ENCODE peak calls at places on chromosomes 5 and 9, in seven cellular contexts. G is globus pallidus; C is A549; I is activated T-cell treated with anti-CD3 and anti-CD28 coated beads, Interleukin-2, amount 50 U/mL, for 24 hours; J is astrocyte of the spinal cord; K is progenitor cell of endocrine pancreas; M is activated naive CD4-positive, alpha-beta T cell treated with Interleukin-2 at 50 U/mL for 16 hours. X is an unnamed sample.

GRCh38 chr5:39461007-39461682 is 36.4 kb upstream of the DAB2 start:
- DNase-seq in M (no peak), I (no peak), K (no peak), C (no peak), J (no peak), G (peak; percentile 46), X (no peak)

GRCh38 chr9:37144762-37145161 is 24.4 kb downstream of the ZCCHC7 start:
- DNase-seq in I (no peak), J (peak; percentile 42), G (no peak), M (no peak), K (no peak), C (no peak), X (peak; percentile 41)

GRCh38 chr5:141914154-141914743 is 9.4 kb upstream of the DELE1 start:
- DNase-seq in M (no peak), J (no peak), C (no peak), K (peak; percentile 41), I (peak; percentile 49), G (peak; percentile 53), X (peak; percentile 28)

GRCh38 chr9:27227192-27227591 is 69.8 kb downstream of the EQTN start:
- DNase-seq in M (no peak), G (no peak), I (no peak), K (no peak), J (no peak), C (no peak), X (no peak)

GRCh38 chr5:3789519-3790193 is 194.0 kb downstream of the IRX1 start:
- DNase-seq in J (no peak), K (no peak), C (no peak), I (no peak), G (no peak), M (no peak), X (no peak)

GRCh38 chr5:177336112-177336511 is 15.4 kb downstream of the LMAN2 start:
- DNase-seq in K (no peak), C (peak; percentile 74), G (no peak), J (no peak), I (no peak), M (no peak), X (peak; percentile 57)

GRCh38 chr5:61575103-61575502 is 243.0 kb downstream of the ZSWIM6 start:
- DNase-seq in J (peak; percentile 80), I (no peak), K (no peak), M (no peak), G (no peak), C (peak; percentile 26), X (peak; percentile 59)

GRCh38 chr9:123522921-123523320 is 166.9 kb downstream of the CRB2 start:
- DNase-seq in J (no peak), C (no peak), G (no peak), I (no peak), K (no peak), M (no peak), X (no peak)

GRCh38 chr5:129217179-129217578 is 122.6 kb downstream of the ISOC1 start:
- DNase-seq in J (no peak), K (no peak), I (no peak), C (no peak), M (no peak), G (no peak), X (no peak)

GRCh38 chr9:92605224-92605623 is 64.7 kb downstream of the IPPK start:
- DNase-seq in C (no peak), K (no peak), J (no peak), M (no peak), I (no peak), G (no peak), X (no peak)

GRCh38 chr5:1187234-1187949 is 14.0 kb upstream of the SLC6A19 start:
- DNase-seq in C (no peak), G (no peak), K (no peak), J (no peak), M (no peak), I (no peak), X (no peak)

GRCh38 chr9:124858330-124859046 is 3.3 kb downstream of the RPL35 start:
- DNase-seq in K (no peak), J (no peak), M (no peak), G (no peak), C (no peak), I (no peak), X (no peak)

GRCh38 chr5:124706041-124706440 is 40.4 kb downstream of the ZNF608 start:
- DNase-seq in M (no peak), C (no peak), J (no peak), G (no peak), I (no peak), K (no peak), X (no peak)

GRCh38 chr5:163916376-163916775 is 411.0 kb downstream of the MAT2B start:
- DNase-seq in C (no peak), G (peak; percentile 60), I (no peak), K (no peak), J (peak; percentile 8), M (no peak), X (peak; percentile 11)

GRCh38 chr9:13728917-13729811 is 449.7 kb upstream of the MPDZ start:
- DNase-seq in C (no peak), M (no peak), K (no peak), J (peak; percentile 53), G (no peak), I (no peak), X (peak; percentile 42)

GRCh38 chr5:125227333-125228075 is 481.1 kb upstream of the ZNF608 start:
- DNase-seq in K (no peak), M (no peak), J (peak; percentile 13), I (no peak), G (no peak), C (peak; percentile 29), X (peak; percentile 50)

GRCh38 chr9:5767968-5768932 is 64.7 kb downstream of the ERMP1 start:
- DNase-seq in I (peak; percentile 41), G (no peak), J (no peak), K (no peak), M (no peak), C (no peak), X (no peak)

GRCh38 chr5:126778675-126779403 is 1.9 kb downstream of the LMNB1 start:
- DNase-seq in M (no peak), G (no peak), J (no peak), I (no peak), K (no peak), C (no peak), X (no peak)

GRCh38 chr5:174559141-174559540 is 165.2 kb upstream of the MSX2 start:
- DNase-seq in M (no peak), G (no peak), C (no peak), J (peak; percentile 81), I (no peak), K (no peak), X (no peak)

GRCh38 chr5:40401965-40402364 is 277.8 kb upstream of the PTGER4 start:
- DNase-seq in M (peak; percentile 50), C (peak; percentile 31), J (no peak), K (no peak), G (no peak), I (peak; percentile 56), X (no peak)

GRCh38 chr5:24272735-24273134 is 372.0 kb downstream of the CDH10 start:
- DNase-seq in M (no peak), I (no peak), J (no peak), G (no peak), K (no peak), C (no peak), X (no peak)

GRCh38 chr5:13625616-13626198 is 318.8 kb downstream of the DNAH5 start:
- DNase-seq in J (peak; percentile 50), C (no peak), G (no peak), I (no peak), K (no peak), M (no peak), X (no peak)

GRCh38 chr5:81922790-81923398 is 48.9 kb upstream of the ATG10 start:
- DNase-seq in J (no peak), C (no peak), M (no peak), I (no peak), G (no peak), K (no peak), X (no peak)

GRCh38 chr5:137995077-137995746 is 37.7 kb downstream of the FAM13B start:
- DNase-seq in K (no peak), G (peak; percentile 3), I (no peak), C (peak; percentile 46), J (peak; percentile 57), M (no peak), X (peak; percentile 76)

GRCh38 chr5:96332535-96333396 is 100.3 kb downstream of the PCSK1 start:
- DNase-seq in C (no peak), J (no peak), G (no peak), K (no peak), M (no peak), I (no peak), X (no peak)

GRCh38 chr5:167822241-167822640 is 469.2 kb upstream of the WWC1 start:
- DNase-seq in M (no peak), G (no peak), C (no peak), K (no peak), I (no peak), J (peak; percentile 52), X (no peak)

GRCh38 chr5:154202379-154203260 is 12.1 kb downstream of the GALNT10 start:
- DNase-seq in M (peak; percentile 67), C (no peak), J (no peak), K (no peak), I (peak; percentile 66), G (no peak), X (peak; percentile 27)

GRCh38 chr5:153135416-153135815 is 355.1 kb upstream of the GRIA1 start:
- DNase-seq in G (no peak), I (no peak), C (no peak), M (no peak), K (no peak), J (peak; percentile 49), X (no peak)

GRCh38 chr5:5537426-5537825 is 114.9 kb downstream of the ICE1 start:
- DNase-seq in J (no peak), K (no peak), I (no peak), G (no peak), M (no peak), C (no peak), X (no peak)

GRCh38 chr5:55498466-55498865 is 36.3 kb downstream of the PLPP1 start:
- DNase-seq in I (no peak), J (no peak), K (no peak), G (no peak), C (no peak), M (no peak), X (no peak)

GRCh38 chr9:100652850-100653249 is 75.0 kb downstream of the CAVIN4 start:
- DNase-seq in M (no peak), G (no peak), J (no peak), K (no peak), I (no peak), C (no peak), X (no peak)

GRCh38 chr9:95189230-95190098 is 128.0 kb downstream of the FANCC start:
- DNase-seq in I (no peak), M (no peak), C (no peak), G (no peak), K (no peak), J (peak; percentile 91), X (peak; percentile 94)

GRCh38 chr5:64330728-64331231 is 165.1 kb downstream of the RNF180 start:
- DNase-seq in G (no peak), J (no peak), K (no peak), M (no peak), I (no peak), C (no peak), X (no peak)

GRCh38 chr5:124741711-124742496 is 4.5 kb downstream of the ZNF608 start:
- DNase-seq in J (peak; percentile 94), K (no peak), C (no peak), I (no peak), G (no peak), M (no peak), X (peak; percentile 73)

X was measured in dermis blood vessel endothelial cell.